ENCODE peak calls at places on chromosomes 16 and 17, in seven cellular contexts. One of them, this sample, is unnamed.

GRCh38 chr16:66287916-66288315 is 78.6 kb upstream of the CDH5 start:
- DNase-seq in germinal center: no peak
- DNase-seq in HL-60: no peak
- DNase-seq in BJ: no peak
- DNase-seq in activated naive CD4-positive, alpha-beta T cell: no peak
- DNase-seq in GM10248: no peak
- DNase-seq in activated T-helper 9 cell treated with anti-CD3 and anti-CD28 coated beads, Interleukin-2, amount 50 U/mL, for 16 hours: no peak
- DNase-seq in this sample: no peak

GRCh38 chr17:60803059-60803458 is 125.4 kb downstream of the BCAS3 start:
- DNase-seq in germinal center: no peak
- DNase-seq in HL-60: no peak
- DNase-seq in BJ: no peak
- DNase-seq in activated naive CD4-positive, alpha-beta T cell: no peak
- DNase-seq in GM10248: no peak
- DNase-seq in activated T-helper 9 cell treated with anti-CD3 and anti-CD28 coated beads, Interleukin-2, amount 50 U/mL, for 16 hours: no peak
- DNase-seq in this sample: no peak

GRCh38 chr16:66103245-66103644 is 263.2 kb upstream of the CDH5 start:
- DNase-seq in germinal center: no peak
- DNase-seq in HL-60: no peak
- DNase-seq in BJ: no peak
- DNase-seq in activated naive CD4-positive, alpha-beta T cell: no peak
- DNase-seq in GM10248: no peak
- DNase-seq in activated T-helper 9 cell treated with anti-CD3 and anti-CD28 coated beads, Interleukin-2, amount 50 U/mL, for 16 hours: no peak
- DNase-seq in this sample: no peak

GRCh38 chr16:46632778-46633733 is 11.9 kb upstream of the SHCBP1 start:
- DNase-seq in germinal center: no peak
- DNase-seq in HL-60: no peak
- DNase-seq in BJ: no peak
- DNase-seq in activated naive CD4-positive, alpha-beta T cell: no peak
- DNase-seq in GM10248: no peak
- DNase-seq in activated T-helper 9 cell treated with anti-CD3 and anti-CD28 coated beads, Interleukin-2, amount 50 U/mL, for 16 hours: no peak
- DNase-seq in this sample: no peak

GRCh38 chr17:21275047-21275578 is 9.4 kb upstream of the MAP2K3 start:
- DNase-seq in germinal center: no peak
- DNase-seq in HL-60: no peak
- DNase-seq in BJ: no peak
- DNase-seq in activated naive CD4-positive, alpha-beta T cell: no peak
- DNase-seq in GM10248: no peak
- DNase-seq in activated T-helper 9 cell treated with anti-CD3 and anti-CD28 coated beads, Interleukin-2, amount 50 U/mL, for 16 hours: no peak
- DNase-seq in this sample: no peak

GRCh38 chr17:145671-146541 is 8.5 kb downstream of the SCGB1C2 start:
- DNase-seq in germinal center: no peak
- DNase-seq in HL-60: no peak
- DNase-seq in BJ: no peak
- DNase-seq in activated naive CD4-positive, alpha-beta T cell: no peak
- DNase-seq in GM10248: no peak
- DNase-seq in activated T-helper 9 cell treated with anti-CD3 and anti-CD28 coated beads, Interleukin-2, amount 50 U/mL, for 16 hours: no peak
- DNase-seq in this sample: no peak

GRCh38 chr16:46972429-46972970 is 974 bp downstream of the DNAJA2 start:
- DNase-seq in germinal center: peak
- DNase-seq in HL-60: no peak
- DNase-seq in BJ: no peak
- DNase-seq in activated naive CD4-positive, alpha-beta T cell: no peak
- DNase-seq in GM10248: peak
- DNase-seq in activated T-helper 9 cell treated with anti-CD3 and anti-CD28 coated beads, Interleukin-2, amount 50 U/mL, for 16 hours: no peak
- DNase-seq in this sample: peak

GRCh38 chr16:1990336-1991134 is 765 bp downstream of the SYNGR3 start:
- DNase-seq in germinal center: peak
- DNase-seq in HL-60: no peak
- DNase-seq in BJ: no peak
- DNase-seq in activated naive CD4-positive, alpha-beta T cell: no peak
- DNase-seq in GM10248: no peak
- DNase-seq in activated T-helper 9 cell treated with anti-CD3 and anti-CD28 coated beads, Interleukin-2, amount 50 U/mL, for 16 hours: no peak
- DNase-seq in this sample: no peak

GRCh38 chr17:81129289-81129688 is 36.0 kb upstream of the PVALEF start:
- DNase-seq in germinal center: no peak
- DNase-seq in HL-60: no peak
- DNase-seq in BJ: no peak
- DNase-seq in activated naive CD4-positive, alpha-beta T cell: no peak
- DNase-seq in GM10248: no peak
- DNase-seq in activated T-helper 9 cell treated with anti-CD3 and anti-CD28 coated beads, Interleukin-2, amount 50 U/mL, for 16 hours: no peak
- DNase-seq in this sample: no peak

GRCh38 chr17:41967921-41968578 is 1.5 kb downstream of the CNP start:
- DNase-seq in germinal center: no peak
- DNase-seq in HL-60: no peak
- DNase-seq in BJ: no peak
- DNase-seq in activated naive CD4-positive, alpha-beta T cell: no peak
- DNase-seq in GM10248: no peak
- DNase-seq in activated T-helper 9 cell treated with anti-CD3 and anti-CD28 coated beads, Interleukin-2, amount 50 U/mL, for 16 hours: no peak
- DNase-seq in this sample: no peak

GRCh38 chr16:56985288-56985961 is 3.9 kb upstream of the NLRC5 start:
- DNase-seq in germinal center: no peak
- DNase-seq in HL-60: no peak
- DNase-seq in BJ: peak
- DNase-seq in activated naive CD4-positive, alpha-beta T cell: no peak
- DNase-seq in GM10248: no peak
- DNase-seq in activated T-helper 9 cell treated with anti-CD3 and anti-CD28 coated beads, Interleukin-2, amount 50 U/mL, for 16 hours: no peak
- DNase-seq in this sample: peak

GRCh38 chr17:79620207-79621038 is 9.6 kb upstream of the RBFOX3 start:
- DNase-seq in germinal center: no peak
- DNase-seq in HL-60: no peak
- DNase-seq in BJ: no peak
- DNase-seq in activated naive CD4-positive, alpha-beta T cell: no peak
- DNase-seq in GM10248: no peak
- DNase-seq in activated T-helper 9 cell treated with anti-CD3 and anti-CD28 coated beads, Interleukin-2, amount 50 U/mL, for 16 hours: no peak
- DNase-seq in this sample: no peak

GRCh38 chr17:50205111-50205821 is 3.8 kb upstream of the COL1A1 start:
- DNase-seq in germinal center: no peak
- DNase-seq in HL-60: no peak
- DNase-seq in BJ: no peak
- DNase-seq in activated naive CD4-positive, alpha-beta T cell: no peak
- DNase-seq in GM10248: no peak
- DNase-seq in activated T-helper 9 cell treated with anti-CD3 and anti-CD28 coated beads, Interleukin-2, amount 50 U/mL, for 16 hours: no peak
- DNase-seq in this sample: peak

GRCh38 chr17:20032636-20033035 is 23.5 kb downstream of the SPECC1 start:
- DNase-seq in germinal center: no peak
- DNase-seq in HL-60: no peak
- DNase-seq in BJ: no peak
- DNase-seq in activated naive CD4-positive, alpha-beta T cell: no peak
- DNase-seq in GM10248: no peak
- DNase-seq in activated T-helper 9 cell treated with anti-CD3 and anti-CD28 coated beads, Interleukin-2, amount 50 U/mL, for 16 hours: no peak
- DNase-seq in this sample: no peak

GRCh38 chr17:5065227-5065744 is 13.0 kb upstream of the ZFP3 start:
- DNase-seq in germinal center: no peak
- DNase-seq in HL-60: no peak
- DNase-seq in BJ: no peak
- DNase-seq in activated naive CD4-positive, alpha-beta T cell: no peak
- DNase-seq in GM10248: no peak
- DNase-seq in activated T-helper 9 cell treated with anti-CD3 and anti-CD28 coated beads, Interleukin-2, amount 50 U/mL, for 16 hours: no peak
- DNase-seq in this sample: no peak

GRCh38 chr17:8629371-8630226 is 926 bp downstream of the MYH10 start:
- DNase-seq in germinal center: peak
- DNase-seq in HL-60: no peak
- DNase-seq in BJ: no peak
- DNase-seq in activated naive CD4-positive, alpha-beta T cell: no peak
- DNase-seq in GM10248: peak
- DNase-seq in activated T-helper 9 cell treated with anti-CD3 and anti-CD28 coated beads, Interleukin-2, amount 50 U/mL, for 16 hours: peak
- DNase-seq in this sample: peak

GRCh38 chr16:27991876-27992275 is 71.6 kb downstream of the GSG1L start:
- DNase-seq in germinal center: no peak
- DNase-seq in HL-60: no peak
- DNase-seq in BJ: no peak
- DNase-seq in activated naive CD4-positive, alpha-beta T cell: no peak
- DNase-seq in GM10248: no peak
- DNase-seq in activated T-helper 9 cell treated with anti-CD3 and anti-CD28 coated beads, Interleukin-2, amount 50 U/mL, for 16 hours: no peak
- DNase-seq in this sample: no peak

GRCh38 chr17:65402513-65403086 is 158.8 kb downstream of the AXIN2 start:
- DNase-seq in germinal center: no peak
- DNase-seq in HL-60: no peak
- DNase-seq in BJ: no peak
- DNase-seq in activated naive CD4-positive, alpha-beta T cell: no peak
- DNase-seq in GM10248: no peak
- DNase-seq in activated T-helper 9 cell treated with anti-CD3 and anti-CD28 coated beads, Interleukin-2, amount 50 U/mL, for 16 hours: no peak
- DNase-seq in this sample: no peak

GRCh38 chr17:40038882-40039513 is 15.2 kb downstream of the MED24 start:
- DNase-seq in germinal center: no peak
- DNase-seq in HL-60: no peak
- DNase-seq in BJ: peak
- DNase-seq in activated naive CD4-positive, alpha-beta T cell: no peak
- DNase-seq in GM10248: no peak
- DNase-seq in activated T-helper 9 cell treated with anti-CD3 and anti-CD28 coated beads, Interleukin-2, amount 50 U/mL, for 16 hours: no peak
- DNase-seq in this sample: peak

GRCh38 chr17:5619088-5619740 is 34.9 kb upstream of the NLRP1 start:
- DNase-seq in germinal center: no peak
- DNase-seq in HL-60: no peak
- DNase-seq in BJ: no peak
- DNase-seq in activated naive CD4-positive, alpha-beta T cell: no peak
- DNase-seq in GM10248: peak
- DNase-seq in activated T-helper 9 cell treated with anti-CD3 and anti-CD28 coated beads, Interleukin-2, amount 50 U/mL, for 16 hours: no peak
- DNase-seq in this sample: no peak

GRCh38 chr16:22161999-22162657 is at the start of gene SDR42E2:
- DNase-seq in germinal center: peak
- DNase-seq in HL-60: no peak
- DNase-seq in BJ: no peak
- DNase-seq in activated naive CD4-positive, alpha-beta T cell: no peak
- DNase-seq in GM10248: peak
- DNase-seq in activated T-helper 9 cell treated with anti-CD3 and anti-CD28 coated beads, Interleukin-2, amount 50 U/mL, for 16 hours: peak
- DNase-seq in this sample: no peak

GRCh38 chr17:38747385-38748328 is 479 bp downstream of the PCGF2 start:
- DNase-seq in germinal center: no peak
- DNase-seq in HL-60: no peak
- DNase-seq in BJ: no peak
- DNase-seq in activated naive CD4-positive, alpha-beta T cell: no peak
- DNase-seq in GM10248: peak
- DNase-seq in activated T-helper 9 cell treated with anti-CD3 and anti-CD28 coated beads, Interleukin-2, amount 50 U/mL, for 16 hours: no peak
- DNase-seq in this sample: no peak

GRCh38 chr17:20127660-20128413 is 118.7 kb downstream of the SPECC1 start:
- DNase-seq in germinal center: no peak
- DNase-seq in HL-60: no peak
- DNase-seq in BJ: peak
- DNase-seq in activated naive CD4-positive, alpha-beta T cell: no peak
- DNase-seq in GM10248: no peak
- DNase-seq in activated T-helper 9 cell treated with anti-CD3 and anti-CD28 coated beads, Interleukin-2, amount 50 U/mL, for 16 hours: no peak
- DNase-seq in this sample: no peak

GRCh38 chr17:82020874-82021727 is 1.6 kb downstream of the CENPX start:
- DNase-seq in germinal center: peak
- DNase-seq in HL-60: no peak
- DNase-seq in BJ: no peak
- DNase-seq in activated naive CD4-positive, alpha-beta T cell: no peak
- DNase-seq in GM10248: peak
- DNase-seq in activated T-helper 9 cell treated with anti-CD3 and anti-CD28 coated beads, Interleukin-2, amount 50 U/mL, for 16 hours: peak
- DNase-seq in this sample: peak

This sample was measured in astrocyte of the spinal cord.